ENCODE peak calls at places on chromosomes 13 and 19, in seven cellular contexts. V, O, P, M, Z, D and B are unnamed samples.

GRCh38 chr19:34226036-34226435 is 28.3 kb upstream of the GARRE1 start:
- DNase-seq in V (no peak), O (no peak), P (no peak), M (no peak), Z (no peak), D (no peak), B (no peak)

GRCh38 chr13:112072531-112073244 is 5.7 kb downstream of the SOX1 start:
- DNase-seq in V (peak), O (no peak), P (peak), M (no peak), Z (no peak), D (no peak), B (peak)

GRCh38 chr13:94382960-94383359 is 96.5 kb downstream of the DCT start:
- DNase-seq in V (no peak), O (no peak), P (no peak), M (no peak), Z (no peak), D (no peak), B (no peak)

GRCh38 chr19:5115771-5116202 is 146.9 kb downstream of the KDM4B start:
- DNase-seq in V (no peak), O (no peak), P (no peak), M (no peak), Z (no peak), D (peak), B (no peak)

GRCh38 chr13:42214445-42214844 is 57.5 kb upstream of the AKAP11 start:
- DNase-seq in V (no peak), O (no peak), P (no peak), M (no peak), Z (no peak), D (no peak), B (no peak)

GRCh38 chr13:99896712-99897440 is 74.7 kb downstream of the ZIC5 start:
- DNase-seq in V (no peak), O (no peak), P (no peak), M (no peak), Z (no peak), D (no peak), B (no peak)

GRCh38 chr13:112634102-112634501 is 46.1 kb upstream of the TUBGCP3 start:
- DNase-seq in V (no peak), O (no peak), P (no peak), M (no peak), Z (no peak), D (no peak), B (no peak)

GRCh38 chr13:21684576-21684975 is 13.7 kb downstream of the FGF9 start:
- DNase-seq in V (no peak), O (peak), P (no peak), M (peak), Z (no peak), D (no peak), B (no peak)

GRCh38 chr19:55116232-55117062 is 990 bp downstream of the PPP1R12C start:
- DNase-seq in V (peak), O (peak), P (no peak), M (peak), Z (peak), D (peak), B (peak)

GRCh38 chr19:37691881-37692504 is 27.6 kb downstream of the ZNF607 start:
- DNase-seq in V (peak), O (peak), P (peak), M (peak), Z (peak), D (no peak), B (peak)

GRCh38 chr13:81686877-81687276 is 1346.0 kb upstream of the SPRY2 start:
- DNase-seq in V (no peak), O (no peak), P (peak), M (peak), Z (no peak), D (no peak), B (no peak)

GRCh38 chr19:30669329-30670010 is 297.3 kb downstream of the ZNF536 start:
- DNase-seq in V (peak), O (peak), P (no peak), M (peak), Z (peak), D (no peak), B (peak)

GRCh38 chr13:64154514-64154913 is 2738.9 kb upstream of the PCDH20 start:
- DNase-seq in V (no peak), O (peak), P (no peak), M (no peak), Z (no peak), D (no peak), B (no peak)

GRCh38 chr13:71866173-71867091 is 572 bp downstream of the DACH1 start:
- DNase-seq in V (no peak), O (peak), P (peak), M (peak), Z (no peak), D (no peak), B (peak)

GRCh38 chr13:93146584-93147292 is 79.9 kb upstream of the GPC6 start:
- DNase-seq in V (no peak), O (peak), P (no peak), M (peak), Z (no peak), D (peak), B (no peak)

GRCh38 chr13:84684048-84684662 is 801.9 kb upstream of the SLITRK1 start:
- DNase-seq in V (no peak), O (no peak), P (no peak), M (no peak), Z (no peak), D (no peak), B (no peak)

GRCh38 chr13:58480011-58480410 is 848.5 kb downstream of the PCDH17 start:
- DNase-seq in V (no peak), O (no peak), P (no peak), M (no peak), Z (no peak), D (no peak), B (no peak)

GRCh38 chr19:18254546-18255500 is 19.4 kb downstream of the IQCN start:
- DNase-seq in V (no peak), O (no peak), P (no peak), M (no peak), Z (no peak), D (no peak), B (no peak)

GRCh38 chr19:3830841-3831589 is 37.8 kb downstream of the ZFR2 start:
- DNase-seq in V (no peak), O (no peak), P (no peak), M (no peak), Z (no peak), D (no peak), B (no peak)

GRCh38 chr19:7647156-7647555 is 10.2 kb downstream of the STXBP2 start:
- DNase-seq in V (no peak), O (no peak), P (no peak), M (no peak), Z (no peak), D (no peak), B (no peak)

GRCh38 chr19:19642506-19643157 is 825 bp downstream of the GMIP start:
- DNase-seq in V (no peak), O (peak), P (no peak), M (no peak), Z (no peak), D (peak), B (no peak)

GRCh38 chr13:25347156-25347555 is 24.6 kb upstream of the ATP8A2 start:
- DNase-seq in V (no peak), O (no peak), P (no peak), M (peak), Z (no peak), D (peak), B (no peak)

GRCh38 chr13:27599845-27600553 is 20.3 kb downstream of the LNX2 start:
- DNase-seq in V (no peak), O (peak), P (no peak), M (peak), Z (no peak), D (no peak), B (no peak)

GRCh38 chr13:43848250-43848649 is 31.3 kb downstream of the CCDC122 start:
- DNase-seq in V (no peak), O (peak), P (no peak), M (peak), Z (no peak), D (peak), B (no peak)

GRCh38 chr13:75345191-75345590 is 136.8 kb downstream of the TBC1D4 start:
- DNase-seq in V (no peak), O (peak), P (no peak), M (no peak), Z (no peak), D (no peak), B (no peak)

GRCh38 chr13:28492527-28493367 is 2.2 kb downstream of the FLT1 start:
- DNase-seq in V (no peak), O (no peak), P (no peak), M (peak), Z (no peak), D (peak), B (no peak)

GRCh38 chr13:113029487-113030258 is 60.7 kb downstream of the MCF2L start:
- DNase-seq in V (peak), O (peak), P (no peak), M (peak), Z (peak), D (no peak), B (peak)

GRCh38 chr13:109156181-109156935 is 526.9 kb downstream of the MYO16 start:
- DNase-seq in V (no peak), O (peak), P (no peak), M (peak), Z (no peak), D (no peak), B (no peak)

GRCh38 chr13:48066310-48066989 is 28.5 kb downstream of the MED4 start:
- DNase-seq in V (no peak), O (no peak), P (no peak), M (peak), Z (peak), D (peak), B (no peak)

GRCh38 chr13:111976474-111977183 is 90.3 kb upstream of the SOX1 start:
- DNase-seq in V (no peak), O (no peak), P (no peak), M (no peak), Z (no peak), D (no peak), B (no peak)

GRCh38 chr19:39098365-39099269 is 14.4 kb downstream of the ACP7 start:
- DNase-seq in V (no peak), O (peak), P (no peak), M (no peak), Z (no peak), D (no peak), B (no peak)

GRCh38 chr13:34462843-34463242 is 479.2 kb upstream of the NBEA start:
- DNase-seq in V (no peak), O (peak), P (no peak), M (peak), Z (no peak), D (no peak), B (no peak)